ENCODE peak calls at places on chromosomes 11 and 22, in nine cellular contexts. T is adrenal gland, D is AG04450, P is sigmoid colon, B is thoracic aorta, G is right lobe of liver, A is A549, C is K562, W is SJCRH30. N is an unnamed sample.

GRCh38 chr22:38923463-38924196 is 33.8 kb upstream of the APOBEC3A start:
- DNase-seq in D (peak), A (peak), T (peak), P (peak), B (peak), W (peak), C (peak), G (no peak), N (peak)

GRCh38 chr22:31715157-31715778 is 34.7 kb downstream of the PRR14L start:
- DNase-seq in G (no peak), P (no peak), A (no peak), C (no peak), B (no peak), T (peak), D (no peak), W (no peak), N (no peak)

GRCh38 chr11:126231725-126232459 is 20.3 kb downstream of the FAM118B start:
- DNase-seq in P (no peak), T (no peak), C (no peak), D (peak), A (no peak), G (no peak), B (no peak), W (peak), N (peak)

GRCh38 chr11:1231396-1232327 is 8.8 kb downstream of the MUC5B start:
- DNase-seq in D (no peak), P (peak), W (no peak), B (no peak), C (peak), G (peak), T (no peak), A (no peak), N (no peak)

GRCh38 chr11:17171916-17172315 is 35.9 kb downstream of the PIK3C2A start:
- DNase-seq in T (no peak), C (no peak), D (no peak), W (no peak), P (no peak), G (no peak), A (no peak), B (no peak), N (no peak)

GRCh38 chr11:33778682-33779081 is 4.4 kb upstream of the FBXO3 start:
- DNase-seq in W (peak), B (no peak), D (peak), A (no peak), G (no peak), T (no peak), P (no peak), C (no peak), N (peak)

GRCh38 chr22:22034469-22035132 is 52.0 kb upstream of the TOP3B start:
- DNase-seq in D (no peak), A (no peak), G (no peak), B (no peak), W (no peak), T (no peak), P (no peak), C (no peak), N (no peak)

GRCh38 chr11:9762531-9762930 is 98.7 kb downstream of the SWAP70 start:
- DNase-seq in B (no peak), P (no peak), D (no peak), A (no peak), G (no peak), C (peak), W (no peak), T (no peak), N (no peak)

GRCh38 chr22:38657248-38657909 is 941 bp downstream of the CBY1 start:
- DNase-seq in T (peak), G (peak), B (no peak), D (no peak), A (peak), C (peak), W (no peak), P (no peak), N (peak)

GRCh38 chr22:35310556-35311550 is 11.2 kb downstream of the TOM1 start:
- DNase-seq in G (no peak), D (no peak), A (no peak), W (peak), P (no peak), C (no peak), B (no peak), T (no peak), N (peak)

GRCh38 chr22:29912141-29912540 is 29.2 kb downstream of the MTMR3 start:
- DNase-seq in G (no peak), W (no peak), T (no peak), B (no peak), A (no peak), D (no peak), C (no peak), P (no peak), N (no peak)

GRCh38 chr11:46200537-46201281 is 76.8 kb upstream of the CREB3L1 start:
- DNase-seq in C (no peak), B (no peak), T (peak), D (no peak), W (no peak), A (no peak), P (no peak), G (no peak), N (no peak)

GRCh38 chr11:47033439-47033838 is 96.9 kb downstream of the CSTPP1 start:
- DNase-seq in A (no peak), T (no peak), D (no peak), P (no peak), C (no peak), G (no peak), B (no peak), W (no peak), N (no peak)

GRCh38 chr11:15764948-15765347 is 591.4 kb downstream of the SOX6 start:
- DNase-seq in B (no peak), A (no peak), W (no peak), T (no peak), G (no peak), P (no peak), D (no peak), C (no peak), N (no peak)

GRCh38 chr11:26905368-26905767 is 88.5 kb upstream of the FIBIN start:
- DNase-seq in W (peak), T (no peak), D (no peak), C (no peak), P (no peak), G (no peak), B (no peak), A (no peak), N (no peak)

GRCh38 chr11:100735949-100736675 is 49.0 kb downstream of the ARHGAP42 start:
- DNase-seq in D (no peak), G (no peak), B (no peak), P (no peak), W (no peak), C (no peak), A (peak), T (no peak), N (no peak)

GRCh38 chr11:73381589-73381988 is 5.4 kb downstream of the RELT start:
- DNase-seq in B (no peak), C (no peak), P (no peak), A (no peak), W (no peak), T (no peak), G (no peak), D (no peak), N (no peak)

GRCh38 chr22:24176630-24177029 is 4.7 kb upstream of the SUSD2 start:
- DNase-seq in P (peak), D (no peak), T (no peak), W (no peak), A (no peak), B (no peak), G (no peak), C (no peak), N (no peak)

GRCh38 chr22:37100589-37101127 is 8.9 kb downstream of the TMPRSS6 start:
- DNase-seq in W (no peak), G (no peak), T (no peak), C (no peak), P (no peak), A (no peak), D (no peak), B (no peak), N (peak)

GRCh38 chr22:47245786-47246185 is 483.3 kb downstream of the TBC1D22A start:
- DNase-seq in B (no peak), G (no peak), W (no peak), A (no peak), D (no peak), T (no peak), C (no peak), P (no peak), N (no peak)

GRCh38 chr22:38398609-38399401 is 56.2 kb downstream of the KCNJ4 start:
- DNase-seq in D (peak), P (peak), T (peak), A (no peak), W (peak), C (peak), G (peak), B (peak), N (peak)

GRCh38 chr22:23773247-23774113 is 831 bp downstream of the MMP11 start:
- DNase-seq in A (no peak), B (no peak), C (no peak), G (no peak), P (no peak), W (no peak), T (no peak), D (no peak), N (peak)

GRCh38 chr11:76025068-76025467 is 181.2 kb downstream of the WNT11 start:
- DNase-seq in P (no peak), A (no peak), D (peak), G (no peak), W (peak), T (no peak), C (no peak), B (no peak), N (no peak)

GRCh38 chr22:27241430-27242110 is 560.0 kb downstream of the MN1 start:
- DNase-seq in C (no peak), A (no peak), W (peak), D (no peak), T (peak), P (no peak), B (no peak), G (peak), N (peak)

GRCh38 chr11:64406221-64406946 is 47.4 kb downstream of the RPS6KA4 start:
- DNase-seq in W (peak), C (no peak), P (peak), G (no peak), B (no peak), A (no peak), D (no peak), T (no peak), N (peak)

GRCh38 chr22:43424865-43425630 is 13.2 kb downstream of the MPPED1 start:
- DNase-seq in A (no peak), D (no peak), P (no peak), W (no peak), C (no peak), G (peak), T (no peak), B (no peak), N (no peak)

GRCh38 chr11:11306855-11307254 is 46.2 kb downstream of the CSNK2A3 start:
- DNase-seq in B (no peak), W (no peak), P (no peak), A (no peak), G (no peak), T (no peak), D (no peak), C (no peak), N (no peak)

GRCh38 chr11:59336176-59336575 is 22.5 kb upstream of the OR5AN1 start:
- DNase-seq in P (no peak), D (no peak), G (no peak), C (no peak), A (no peak), W (no peak), T (no peak), B (no peak), N (no peak)

GRCh38 chr11:64216879-64217278 is 9.1 kb downstream of the TRPT1 start:
- DNase-seq in B (no peak), P (no peak), C (no peak), G (no peak), W (no peak), A (no peak), T (peak), D (no peak), N (no peak)

GRCh38 chr11:99418927-99419707 is 398.4 kb downstream of the CNTN5 start:
- DNase-seq in P (no peak), T (no peak), G (no peak), C (no peak), B (no peak), D (no peak), W (no peak), A (no peak), N (no peak)

GRCh38 chr22:41825376-41825775 is 7.5 kb upstream of the SREBF2 start:
- DNase-seq in P (no peak), B (no peak), D (no peak), G (no peak), C (peak), A (no peak), T (no peak), W (no peak), N (no peak)

GRCh38 chr11:102849319-102849718 is 5.9 kb upstream of the MMP3 start:
- DNase-seq in B (no peak), P (no peak), A (no peak), G (no peak), C (no peak), T (no peak), W (no peak), D (no peak), N (no peak)

GRCh38 chr11:107859459-107860239 is 1.1 kb upstream of the SLC35F2 start:
- DNase-seq in T (peak), A (peak), W (peak), C (peak), B (no peak), G (peak), D (no peak), P (peak), N (peak)

GRCh38 chr11:115930886-115931537 is 426.8 kb upstream of the CADM1 start:
- DNase-seq in B (no peak), C (no peak), P (no peak), T (no peak), W (no peak), D (no peak), G (no peak), A (no peak), N (no peak)

GRCh38 chr11:45659818-45660160 is 5.6 kb downstream of the CHST1 start:
- DNase-seq in G (no peak), P (peak), W (no peak), A (no peak), D (no peak), C (no peak), B (no peak), T (no peak), N (no peak)

GRCh38 chr11:17828311-17828751 is 93.8 kb downstream of the KCNC1 start:
- DNase-seq in B (peak), A (no peak), W (no peak), T (peak), D (peak), C (no peak), P (peak), G (no peak), N (peak)

GRCh38 chr11:20158597-20159257 is 1.5 kb downstream of the DBX1 start:
- DNase-seq in T (peak), B (peak), G (peak), P (peak), A (no peak), W (peak), D (peak), C (peak), N (peak)

GRCh38 chr11:45301537-45302246 is 15.6 kb upstream of the SYT13 start:
- DNase-seq in B (no peak), D (no peak), P (no peak), T (no peak), A (no peak), W (no peak), G (no peak), C (no peak), N (no peak)

GRCh38 chr22:46081036-46081830 is 69.1 kb upstream of the PPARA start:
- DNase-seq in D (no peak), G (peak), W (no peak), T (peak), P (peak), A (no peak), B (no peak), C (no peak), N (no peak)
- H3K27ac ChIP-seq in D (peak), G (peak), W (no peak), T (peak), P (peak), A (peak), B (peak), C (no peak), N (no peak)

GRCh38 chr22:49600891-49601431 is 226.7 kb downstream of the BRD1 start:
- DNase-seq in P (peak), T (no peak), G (no peak), W (no peak), A (no peak), D (no peak), B (no peak), C (no peak), N (no peak)

GRCh38 chr22:49599039-49599438 is 228.6 kb downstream of the BRD1 start:
- DNase-seq in B (no peak), P (peak), D (no peak), W (no peak), T (no peak), A (no peak), C (no peak), G (no peak), N (no peak)

GRCh38 chr22:49598338-49598737 is 229.3 kb downstream of the BRD1 start:
- DNase-seq in P (peak), A (no peak), B (no peak), G (no peak), C (no peak), T (no peak), W (no peak), D (no peak), N (no peak)

GRCh38 chr22:49600452-49600847 is 227.2 kb downstream of the BRD1 start:
- DNase-seq in P (no peak), B (no peak), A (no peak), D (no peak), G (no peak), W (no peak), T (no peak), C (no peak), N (no peak)

GRCh38 chr22:49599691-49600451 is 227.8 kb downstream of the BRD1 start:
- DNase-seq in B (no peak), D (no peak), W (no peak), A (no peak), T (no peak), P (peak), C (no peak), G (no peak), N (no peak)
- H3K27ac ChIP-seq in B (no peak), D (no peak), W (no peak), A (no peak), T (no peak), P (no peak), C (no peak), G (no peak), N (no peak)

GRCh38 chr11:30553521-30554110 is 32.5 kb downstream of the MPPED2 start:
- DNase-seq in B (no peak), T (no peak), W (no peak), C (no peak), P (no peak), G (no peak), A (no peak), D (no peak), N (no peak)
- H3K27ac ChIP-seq in B (peak), T (peak), W (no peak), C (no peak), P (no peak), G (no peak), A (no peak), D (no peak), N (no peak)

DNA sequence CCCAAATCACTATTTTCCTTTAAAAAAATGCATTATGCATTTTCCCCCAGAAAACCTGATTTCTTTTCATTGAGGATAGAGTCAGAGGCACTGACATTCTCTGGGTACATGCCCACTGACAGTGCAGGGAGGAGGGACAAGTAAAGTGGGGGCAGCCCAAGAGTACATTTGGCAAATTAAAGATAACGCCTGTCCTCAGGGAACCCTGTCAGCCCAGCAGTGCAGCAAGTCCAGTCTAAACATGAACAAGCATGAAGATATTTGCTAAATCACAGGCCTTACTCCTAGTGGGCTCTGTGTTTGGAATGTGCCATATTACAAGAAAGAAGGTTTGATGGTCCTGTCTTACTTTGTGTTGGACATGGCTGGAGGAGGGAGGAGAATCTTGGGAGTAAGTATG is 37.8 kb downstream of the AMOTL1 start:
- DNase-seq in P (no peak), C (no peak), A (no peak), D (no peak), T (no peak), W (no peak), G (no peak), B (no peak), N (no peak)
- H3K27ac ChIP-seq in P (peak), C (no peak), A (no peak), D (no peak), T (peak), W (peak), G (no peak), B (peak), N (no peak)

GRCh38 chr11:13669544-13670488 is 1.3 kb downstream of the FAR1 start:
- DNase-seq in A (no peak), P (no peak), C (no peak), T (no peak), D (no peak), B (no peak), W (no peak), G (no peak), N (no peak)

GRCh38 chr11:13667795-13668101 is 720 bp upstream of the FAR1 start:
- DNase-seq in D (no peak), C (no peak), W (no peak), G (no peak), A (no peak), T (no peak), B (no peak), P (no peak), N (no peak)

GRCh38 chr11:13668957-13669521 is 571 bp downstream of the FAR1 start:
- DNase-seq in G (peak), T (peak), B (peak), W (peak), D (no peak), A (peak), C (peak), P (peak), N (peak)

GRCh38 chr11:13667245-13667644 is 1.2 kb upstream of the FAR1 start:
- DNase-seq in G (no peak), B (no peak), W (peak), A (no peak), P (no peak), D (no peak), C (no peak), T (no peak), N (no peak)

DNA sequence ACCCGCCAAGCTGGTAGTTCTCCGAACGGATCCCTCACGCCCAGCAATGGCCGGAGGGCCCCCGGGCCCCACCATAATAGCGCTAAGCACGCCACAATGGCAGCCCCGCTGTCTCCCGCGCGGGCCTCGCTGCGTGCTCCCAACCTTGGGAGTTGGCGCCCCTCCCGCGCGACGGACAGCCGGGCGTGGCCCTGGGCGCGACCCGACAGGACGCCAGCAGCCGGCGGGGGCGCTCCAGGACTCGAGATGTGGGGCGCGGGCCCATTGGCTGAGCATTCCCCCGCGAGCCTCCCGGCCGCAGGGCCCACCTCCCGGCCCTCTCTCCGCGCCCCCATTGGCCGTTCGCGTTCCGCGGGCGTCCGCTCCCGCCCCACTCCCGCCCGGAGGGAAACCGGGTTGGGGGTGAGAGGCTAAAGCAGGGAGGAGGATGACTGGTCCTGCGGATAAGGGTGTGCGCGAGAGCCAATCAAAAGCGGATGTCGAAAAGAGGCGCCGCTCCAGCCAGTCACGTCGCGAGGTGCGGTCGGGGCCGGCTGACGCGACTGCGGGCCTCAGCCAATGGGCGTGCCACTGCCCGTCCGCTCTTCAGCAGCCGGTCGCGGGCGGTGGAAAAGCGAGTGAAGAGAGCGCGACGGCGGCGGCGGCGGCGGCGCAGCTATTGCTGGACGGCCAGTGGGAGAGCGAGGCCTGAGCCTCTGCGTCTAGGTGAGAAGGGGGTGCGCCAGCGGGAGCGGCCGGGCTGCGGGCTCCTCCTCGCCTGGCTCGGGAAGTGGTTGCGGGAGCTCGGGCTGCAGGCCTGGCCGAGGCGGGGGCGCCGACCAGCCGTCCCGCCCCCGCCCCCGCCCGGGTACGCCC is at the start of gene FAR1:
- DNase-seq in B (peak), C (peak), G (peak), A (peak), T (peak), P (peak), W (peak), D (peak), N (peak)
- H3K27ac ChIP-seq in B (peak), C (peak), G (peak), A (peak), T (peak), P (peak), W (peak), D (peak), N (peak)

N was measured in hepatocyte.